ENCODE peak calls at places on chromosomes 7 and 10, in ten cellular contexts. Y is cardiac muscle cell, F is fibroblast of mammary gland, N is HCT116, Q is GM12865, I is sigmoid colon, P is dorsolateral prefrontal cortex, K is choroid plexus epithelial cell, L is transverse colon, W is colonic mucosa. H is an unnamed sample.

GRCh38 chr7:57496395-57496794 is 46.4 kb downstream of the ZNF716 start:
- DNase-seq in W (no peak), P (no peak), I (no peak), F (no peak), Y (no peak), K (no peak), N (no peak), Q (no peak), L (no peak), H (no peak)

GRCh38 chr10:49369216-49370162 is 26.4 kb downstream of the DRGX start:
- DNase-seq in P (no peak), F (no peak), K (peak; percentile 53), N (no peak), W (no peak), L (no peak), Q (no peak), I (no peak), Y (peak; percentile 33), H (no peak)

GRCh38 chr7:152103691-152104090 is 78.2 kb downstream of the GALNT11 start:
- DNase-seq in Y (no peak), N (no peak), K (peak; percentile 43), P (no peak), I (no peak), W (no peak), Q (no peak), F (no peak), L (no peak), H (no peak)

GRCh38 chr10:55374060-55374459 is 573.0 kb upstream of the PCDH15 start:
- DNase-seq in W (no peak), F (peak; percentile 18), I (no peak), N (no peak), L (no peak), Q (no peak), K (no peak), Y (no peak), P (no peak), H (peak; percentile 7)

GRCh38 chr7:29479606-29480200 is 83.9 kb upstream of the PRR15 start:
- DNase-seq in P (peak; percentile 87), L (peak; percentile 35), Q (no peak), I (peak; percentile 83), W (no peak), N (no peak), Y (peak; percentile 72), K (peak; percentile 27), F (peak; percentile 16), H (no peak)

GRCh38 chr10:131576341-131577177 is 265.0 kb upstream of the TCERG1L start:
- DNase-seq in P (no peak), Q (no peak), L (no peak), N (no peak), W (peak; percentile 9), I (no peak), Y (no peak), F (no peak), K (no peak), H (no peak)

GRCh38 chr7:12436896-12437535 is 33.4 kb upstream of the VWDE start:
- DNase-seq in Y (peak; percentile 5), L (no peak), F (peak; percentile 84), N (no peak), I (no peak), K (peak; percentile 40), W (no peak), P (no peak), Q (peak; percentile 24), H (peak; percentile 55)

GRCh38 chr7:103640031-103640779 is 194.2 kb upstream of the SLC26A5 start:
- DNase-seq in Y (peak; percentile 40), Q (no peak), L (no peak), K (peak; percentile 71), F (peak; percentile 63), P (no peak), W (no peak), I (no peak), N (no peak), H (peak; percentile 60)

GRCh38 chr10:36531621-36532020 is 593.8 kb upstream of the ANKRD30A start:
- DNase-seq in L (no peak), F (peak; percentile 81), N (no peak), Q (no peak), K (no peak), Y (no peak), W (no peak), P (no peak), I (no peak), H (peak; percentile 68)

GRCh38 chr7:36129048-36129534 is 24.0 kb upstream of the EEPD1 start:
- DNase-seq in Q (no peak), Y (peak; percentile 65), P (no peak), W (peak; percentile 67), N (no peak), L (peak; percentile 59), F (peak; percentile 84), I (no peak), K (peak; percentile 89), H (peak; percentile 72)

GRCh38 chr10:70830185-70830584 is 14.4 kb downstream of the SGPL1 start:
- DNase-seq in W (no peak), Q (no peak), Y (no peak), P (no peak), K (no peak), F (no peak), L (no peak), I (no peak), N (no peak), H (peak; percentile 90)

GRCh38 chr7:41696323-41696916 is 6.5 kb downstream of the INHBA start:
- DNase-seq in W (peak; percentile 77), F (peak; percentile 92), K (peak; percentile 92), I (peak; percentile 86), N (peak; percentile 39), Q (peak; percentile 38), P (peak; percentile 70), L (peak; percentile 70), Y (peak; percentile 90), H (peak; percentile 72)

GRCh38 chr10:114806572-114807391 is 14.8 kb upstream of the FHIP2A start:
- DNase-seq in Y (peak; percentile 10), L (no peak), I (no peak), Q (no peak), K (peak; percentile 10), N (no peak), W (no peak), P (no peak), F (no peak), H (no peak)

GRCh38 chr7:26329520-26330269 is 38.0 kb downstream of the SNX10 start:
- DNase-seq in Q (peak; percentile 66), L (peak; percentile 33), N (no peak), I (peak; percentile 70), P (no peak), F (no peak), K (no peak), Y (no peak), W (no peak), H (no peak)

GRCh38 chr10:49056356-49056755 is 59.0 kb downstream of the VSTM4 start:
- DNase-seq in Q (no peak), W (no peak), K (no peak), F (no peak), L (no peak), N (no peak), I (no peak), P (no peak), Y (no peak), H (no peak)

DNA sequence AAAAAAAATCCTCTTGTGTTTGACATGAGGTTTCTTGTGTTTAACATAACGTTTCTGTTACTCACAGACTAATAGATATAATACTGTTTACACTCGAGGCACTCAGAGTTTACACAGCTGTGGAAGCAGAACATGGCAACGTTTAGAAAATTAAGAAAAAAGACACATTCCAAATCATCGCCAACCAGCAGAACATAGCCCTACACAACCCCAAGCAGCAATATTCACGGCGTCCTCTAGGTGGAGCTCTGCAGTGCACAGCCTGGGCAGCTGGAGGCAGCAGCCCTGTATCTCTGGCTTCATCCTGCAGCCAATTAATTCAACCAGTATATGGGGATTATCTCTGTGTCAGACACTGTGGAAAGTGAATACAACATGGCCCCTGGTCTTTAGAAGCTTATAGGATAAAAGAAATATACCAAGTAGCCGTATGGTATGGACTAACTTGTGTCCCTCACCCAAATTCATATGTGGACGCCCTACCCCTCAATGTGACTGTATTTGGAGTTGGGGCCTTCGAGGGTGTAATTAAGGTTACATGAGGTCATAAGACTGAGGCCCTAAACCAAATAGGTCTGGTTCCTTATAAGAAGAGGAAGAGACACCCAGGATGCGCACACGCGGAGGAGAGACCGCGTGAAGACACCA is 36.5 kb downstream of the ASB13 start:
- DNase-seq in P (peak; percentile 70), L (peak; percentile 89), N (peak; percentile 61), Q (peak; percentile 83), I (peak; percentile 82), W (peak; percentile 92), F (peak; percentile 85), Y (peak; percentile 89), K (peak; percentile 88), H (peak; percentile 82)
- H3K4me3 ChIP-seq in P (no peak overlapping the region), L (no peak overlapping the region), N (no peak overlapping the region), Q (no peak overlapping the region), I (no peak overlapping the region), W (no peak overlapping the region), F (no peak overlapping the region), Y (no peak overlapping the region), K (no peak overlapping the region), H (no peak overlapping the region)

DNA sequence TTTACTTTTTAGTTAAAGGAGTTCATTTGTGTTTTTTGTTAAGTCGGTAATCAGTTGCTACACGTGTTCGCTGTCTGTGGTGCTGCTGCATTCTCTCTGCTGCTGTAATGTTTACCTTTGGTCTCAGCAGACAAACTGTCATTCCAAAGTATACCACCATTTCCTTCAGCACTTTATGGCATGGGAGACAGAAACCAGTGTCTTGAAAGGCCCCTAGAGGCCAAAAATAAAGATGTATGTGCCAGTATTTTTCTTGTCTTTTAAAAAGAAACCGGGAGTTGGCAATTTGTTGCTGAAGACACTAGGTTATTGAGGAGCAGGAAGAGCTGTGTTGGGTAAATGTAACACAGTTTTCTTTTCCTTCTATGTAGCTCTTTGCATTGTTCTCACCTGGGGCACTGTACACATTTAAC is 24.1 kb downstream of the ZNF92 start:
- DNase-seq in F (no peak), Q (no peak), W (no peak), L (no peak), N (no peak), P (no peak), Y (peak; percentile 12), K (peak; percentile 68), I (no peak), H (peak; percentile 43)
- TF ChIP-seq CTCF in F (no peak), Q (no peak), W (no peak), L (no peak), N (no peak), P (no peak), Y (no peak), K (peak; percentile 14), I (no peak), H (no peak)

DNA sequence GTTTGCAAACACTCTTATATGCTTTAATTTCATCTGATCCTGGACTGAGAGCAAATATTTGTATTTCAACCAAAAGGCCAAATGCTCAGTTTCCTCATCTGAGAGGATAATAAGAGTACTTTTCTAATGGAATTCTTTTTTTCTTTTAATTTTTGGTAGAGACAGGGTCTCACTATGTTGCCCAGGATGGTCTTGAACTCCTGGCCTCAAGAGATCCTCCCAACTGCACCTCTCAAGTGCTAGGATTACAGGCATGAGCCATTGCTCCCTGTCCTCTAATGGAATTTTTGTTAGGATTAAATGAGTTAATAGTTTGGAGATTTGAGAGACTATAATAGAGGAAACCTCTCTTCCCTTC is 68.4 kb upstream of the KMT2E start:
- DNase-seq in L (no peak), N (no peak), P (no peak), W (no peak), F (no peak), I (no peak), K (no peak), Q (no peak), Y (no peak), H (no peak)
- H3K4me3 ChIP-seq in L (no peak overlapping the region), N (peak overlapping the region; percentile 51), P (peak overlapping the region; percentile 13), W (no peak overlapping the region), F (no peak overlapping the region), I (peak overlapping the region; percentile 5), K (no peak overlapping the region), Q (peak overlapping the region; percentile 18), Y (no peak overlapping the region), H (no peak overlapping the region)

GRCh38 chr7:101217388-101218235 is at the start of the genes PLOD3 and ZNHIT1:
- DNase-seq in Q (peak; percentile 98), P (peak; percentile 94), N (peak; percentile 96), L (peak; percentile 98), K (peak; percentile 99), W (peak; percentile 97), Y (peak; percentile 98), I (peak; percentile 99), F (peak; percentile 98), H (peak; percentile 97)
- TF ChIP-seq CTCF in Q (no peak), P (peak; percentile 31), N (no peak), L (no peak), K (no peak), W (no peak), Y (no peak), I (no peak), F (no peak), H (no peak)

H was measured in epithelial cell of esophagus.